ENCODE peak calls at places on chromosome 17, in five cellular contexts. F is fibroblast of pulmonary artery, P is astrocyte of the hippocampus, T is activated B cell treated with CpG ODN at 0.5 μM for 24 hours, R is EH. X is an unnamed sample.
A peak's percentile ranks its signal among the peaks of the same experiment; 100 is the strongest.

GRCh38 chr17:9226794-9227135 is 205.5 kb downstream of the NTN1 start:
- DNase-seq in P (no peak), F (no peak), T (no peak), R (no peak), X (no peak)

GRCh38 chr17:41619162-41619933 is 5.0 kb downstream of the KRT17 start:
- DNase-seq in P (no peak), F (no peak), R (no peak), T (peak; percentile 4), X (no peak)

GRCh38 chr17:82051776-82052637 is at the start of the genes GPS1 and RFNG:
- DNase-seq in T (peak; percentile 84), R (peak; percentile 62), F (peak; percentile 48), P (peak; percentile 87), X (no peak)

GRCh38 chr17:17042851-17043667 is 802 bp downstream of the MPRIP start:
- DNase-seq in P (peak; percentile 73), R (peak; percentile 81), T (no peak), F (peak; percentile 41), X (no peak)

GRCh38 chr17:1498233-1498632 is 5.7 kb upstream of the MYO1C start:
- DNase-seq in P (peak; percentile 47), F (no peak), R (peak; percentile 17), T (no peak), X (no peak)

GRCh38 chr17:73841431-73842060 is 197.3 kb upstream of the SDK2 start:
- DNase-seq in R (no peak), P (peak; percentile 10), F (no peak), T (no peak), X (no peak)

GRCh38 chr17:7119314-7119713 is 4.7 kb upstream of the ASGR2 start:
- DNase-seq in R (no peak), F (no peak), T (no peak), P (no peak), X (no peak)

GRCh38 chr17:65102788-65103187 is 34.4 kb upstream of the RGS9 start:
- DNase-seq in T (no peak), R (peak; percentile 37), F (no peak), P (peak; percentile 17), X (no peak)

GRCh38 chr17:74404218-74404617 is 27.7 kb upstream of the GPRC5C start:
- DNase-seq in P (no peak), R (no peak), F (no peak), T (no peak), X (no peak)

GRCh38 chr17:60249517-60249826 is 99.7 kb downstream of the CA4 start:
- DNase-seq in P (peak; percentile 51), F (peak; percentile 81), R (peak; percentile 45), T (no peak), X (no peak)

GRCh38 chr17:79137791-79138190 is 63.2 kb downstream of the ENGASE start:
- DNase-seq in F (no peak), R (no peak), T (no peak), P (no peak), X (no peak)

GRCh38 chr17:81494984-81495383 is 17.6 kb downstream of the ACTG1 start:
- DNase-seq in T (no peak), F (no peak), R (no peak), P (no peak), X (no peak)

GRCh38 chr17:75135452-75135851 is 3.9 kb upstream of the NT5C start:
- DNase-seq in R (no peak), F (no peak), T (no peak), P (no peak), X (no peak)

GRCh38 chr17:82424001-82424862 is 5.8 kb upstream of the OGFOD3 start:
- DNase-seq in R (peak; percentile 58), T (no peak), F (peak; percentile 56), P (peak; percentile 36), X (no peak)

GRCh38 chr17:67582632-67583230 is 135.0 kb upstream of the NOL11 start:
- DNase-seq in R (no peak), T (no peak), F (peak; percentile 26), P (no peak), X (no peak)

GRCh38 chr17:1270210-1271019 is at the start of gene BHLHA9:
- DNase-seq in R (no peak), T (no peak), P (peak; percentile 34), F (no peak), X (no peak)

GRCh38 chr17:6546069-6546718 is 10.2 kb downstream of the PITPNM3 start:
- DNase-seq in T (no peak), P (peak; percentile 94), F (peak; percentile 36), R (peak; percentile 41), X (peak; percentile 8)

X was measured in GM12878.